ENCODE peak calls at places on chromosomes 13 and 19, in seven cellular contexts. One of them, this sample, is unnamed. For H3K4me1, the result is how much of the 10 kb centered on the place peaks cover.

GRCh38 chr13:38002596-38002995 is 133.0 kb upstream of the TRPC4 start:
- DNase-seq in stomach: no peak
- DNase-seq in heart right ventricle: no peak
- DNase-seq in Peyer's patch: no peak
- DNase-seq in left ventricle myocardium inferior: no peak
- DNase-seq in psoas muscle: no peak
- DNase-seq in ovary: no peak
- DNase-seq in this sample: no peak

GRCh38 chr13:98173431-98173921 is 3.6 kb downstream of the RNF113B start:
- DNase-seq in stomach: no peak
- DNase-seq in heart right ventricle: no peak
- DNase-seq in Peyer's patch: peak
- DNase-seq in left ventricle myocardium inferior: no peak
- DNase-seq in psoas muscle: peak
- DNase-seq in ovary: peak
- DNase-seq in this sample: no peak

GRCh38 chr19:17026041-17026658 is 460 bp downstream of the CPAMD8 start:
- DNase-seq in stomach: no peak
- DNase-seq in heart right ventricle: no peak
- DNase-seq in Peyer's patch: no peak
- DNase-seq in left ventricle myocardium inferior: no peak
- DNase-seq in psoas muscle: no peak
- DNase-seq in ovary: no peak
- DNase-seq in this sample: no peak

GRCh38 chr19:9130965-9131364 is 4.2 kb upstream of the OR7G3 start:
- DNase-seq in stomach: no peak
- DNase-seq in heart right ventricle: no peak
- DNase-seq in Peyer's patch: no peak
- DNase-seq in left ventricle myocardium inferior: no peak
- DNase-seq in psoas muscle: no peak
- DNase-seq in ovary: no peak
- DNase-seq in this sample: no peak

GRCh38 chr19:29510701-29511265 is 15.0 kb upstream of the VSTM2B start:
- DNase-seq in stomach: no peak
- DNase-seq in heart right ventricle: no peak
- DNase-seq in Peyer's patch: no peak
- DNase-seq in left ventricle myocardium inferior: no peak
- DNase-seq in psoas muscle: no peak
- DNase-seq in ovary: peak
- DNase-seq in this sample: no peak

GRCh38 chr19:10760268-10760944 is 42.5 kb downstream of the DNM2 start:
- DNase-seq in stomach: no peak
- DNase-seq in heart right ventricle: no peak
- DNase-seq in Peyer's patch: peak
- DNase-seq in left ventricle myocardium inferior: no peak
- DNase-seq in psoas muscle: no peak
- DNase-seq in ovary: no peak
- DNase-seq in this sample: no peak

GRCh38 chr19:11984986-11985385 is 20.1 kb downstream of the ZNF763 start:
- DNase-seq in stomach: no peak
- DNase-seq in heart right ventricle: no peak
- DNase-seq in Peyer's patch: no peak
- DNase-seq in left ventricle myocardium inferior: no peak
- DNase-seq in psoas muscle: no peak
- DNase-seq in ovary: no peak
- DNase-seq in this sample: no peak

GRCh38 chr13:110119943-110120905 is 186.7 kb downstream of the COL4A1 start:
- DNase-seq in stomach: no peak
- DNase-seq in heart right ventricle: no peak
- DNase-seq in Peyer's patch: no peak
- DNase-seq in left ventricle myocardium inferior: no peak
- DNase-seq in psoas muscle: no peak
- DNase-seq in ovary: no peak
- DNase-seq in this sample: no peak

GRCh38 chr13:27952931-27953670 is 16.0 kb downstream of the CDX2 start:
- DNase-seq in stomach: peak
- DNase-seq in heart right ventricle: no peak
- DNase-seq in Peyer's patch: peak
- DNase-seq in left ventricle myocardium inferior: no peak
- DNase-seq in psoas muscle: no peak
- DNase-seq in ovary: no peak
- DNase-seq in this sample: no peak

GRCh38 chr13:98483636-98484288 is 93.1 kb downstream of the STK24 start:
- DNase-seq in stomach: no peak
- DNase-seq in heart right ventricle: no peak
- DNase-seq in Peyer's patch: no peak
- DNase-seq in left ventricle myocardium inferior: no peak
- DNase-seq in psoas muscle: no peak
- DNase-seq in ovary: no peak
- DNase-seq in this sample: no peak

GRCh38 chr13:37906880-37907279 is 37.3 kb upstream of the TRPC4 start:
- DNase-seq in stomach: no peak
- DNase-seq in heart right ventricle: no peak
- DNase-seq in Peyer's patch: no peak
- DNase-seq in left ventricle myocardium inferior: no peak
- DNase-seq in psoas muscle: no peak
- DNase-seq in ovary: no peak
- DNase-seq in this sample: no peak

GRCh38 chr19:52273301-52273700 is 3.9 kb downstream of the ZNF766 start:
- DNase-seq in stomach: no peak
- DNase-seq in heart right ventricle: no peak
- DNase-seq in Peyer's patch: no peak
- DNase-seq in left ventricle myocardium inferior: no peak
- DNase-seq in psoas muscle: no peak
- DNase-seq in ovary: no peak
- DNase-seq in this sample: no peak

GRCh38 chr13:52084971-52085370 is 43.9 kb downstream of the NEK5 start:
- DNase-seq in stomach: no peak
- DNase-seq in heart right ventricle: no peak
- DNase-seq in Peyer's patch: no peak
- DNase-seq in left ventricle myocardium inferior: no peak
- DNase-seq in psoas muscle: no peak
- DNase-seq in ovary: no peak
- DNase-seq in this sample: no peak

GRCh38 chr19:46621191-46622117 is 3.4 kb downstream of the PTGIR start:
- DNase-seq in stomach: no peak
- DNase-seq in heart right ventricle: no peak
- DNase-seq in Peyer's patch: no peak
- DNase-seq in left ventricle myocardium inferior: no peak
- DNase-seq in psoas muscle: no peak
- DNase-seq in ovary: no peak
- DNase-seq in this sample: no peak

GRCh38 chr19:46618670-46619231 is 6.1 kb downstream of the PTGIR start:
- DNase-seq in stomach: peak
- DNase-seq in heart right ventricle: no peak
- DNase-seq in Peyer's patch: no peak
- DNase-seq in left ventricle myocardium inferior: no peak
- DNase-seq in psoas muscle: peak
- DNase-seq in ovary: no peak
- DNase-seq in this sample: no peak

GRCh38 chr19:46622118-46622446 is 2.8 kb downstream of the PTGIR start:
- DNase-seq in stomach: no peak
- DNase-seq in heart right ventricle: no peak
- DNase-seq in Peyer's patch: no peak
- DNase-seq in left ventricle myocardium inferior: no peak
- DNase-seq in psoas muscle: peak
- DNase-seq in ovary: no peak
- DNase-seq in this sample: no peak

GRCh38 chr19:46620267-46620666 is 4.6 kb downstream of the PTGIR start:
- DNase-seq in stomach: no peak
- DNase-seq in heart right ventricle: no peak
- DNase-seq in Peyer's patch: no peak
- DNase-seq in left ventricle myocardium inferior: no peak
- DNase-seq in psoas muscle: no peak
- DNase-seq in ovary: no peak
- DNase-seq in this sample: no peak

DNA sequence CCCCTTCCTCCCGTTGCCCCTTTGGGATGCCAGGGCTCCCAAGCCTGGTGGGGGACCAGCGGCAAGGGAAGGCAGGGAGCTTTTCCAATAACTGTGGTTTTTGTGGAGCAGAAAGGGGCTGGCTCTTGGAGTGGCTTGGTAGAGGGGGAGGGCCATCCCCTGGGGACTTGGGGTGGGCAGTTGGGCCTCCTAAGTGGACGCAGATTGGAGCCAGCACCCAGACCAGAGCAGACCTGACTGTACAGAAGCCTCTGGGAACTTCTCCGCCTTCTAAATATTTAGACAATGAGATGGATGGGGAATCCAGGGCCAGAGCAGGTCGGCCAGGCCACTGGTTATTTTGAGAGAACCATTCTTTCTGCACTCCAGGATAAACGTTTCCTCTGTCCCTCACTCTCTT is 4.2 kb downstream of the PTGIR start:
- DNase-seq in stomach: no peak
- DNase-seq in heart right ventricle: no peak
- DNase-seq in Peyer's patch: no peak
- DNase-seq in left ventricle myocardium inferior: no peak
- DNase-seq in psoas muscle: no peak
- DNase-seq in ovary: no peak
- DNase-seq in this sample: no peak
- H3K4me3 ChIP-seq in stomach: peak
- H3K4me3 ChIP-seq in heart right ventricle: peak
- H3K4me3 ChIP-seq in Peyer's patch: no peak
- H3K4me3 ChIP-seq in left ventricle myocardium inferior: peak
- H3K4me3 ChIP-seq in psoas muscle: peak
- H3K4me3 ChIP-seq in ovary: no peak
- H3K4me3 ChIP-seq in this sample: no peak

GRCh38 chr13:99604636-99605035 is 103.4 kb downstream of the TM9SF2 start:
- DNase-seq in stomach: no peak
- DNase-seq in heart right ventricle: no peak
- DNase-seq in Peyer's patch: no peak
- DNase-seq in left ventricle myocardium inferior: no peak
- DNase-seq in psoas muscle: no peak
- DNase-seq in ovary: no peak
- DNase-seq in this sample: no peak

GRCh38 chr13:99601535-99601934 is 100.3 kb downstream of the TM9SF2 start:
- DNase-seq in stomach: no peak
- DNase-seq in heart right ventricle: no peak
- DNase-seq in Peyer's patch: no peak
- DNase-seq in left ventricle myocardium inferior: no peak
- DNase-seq in psoas muscle: no peak
- DNase-seq in ovary: no peak
- DNase-seq in this sample: no peak

GRCh38 chr13:99605417-99606321 is 104.4 kb downstream of the TM9SF2 start:
- DNase-seq in stomach: peak
- DNase-seq in heart right ventricle: peak
- DNase-seq in Peyer's patch: peak
- DNase-seq in left ventricle myocardium inferior: peak
- DNase-seq in psoas muscle: peak
- DNase-seq in ovary: peak
- DNase-seq in this sample: peak

GRCh38 chr13:99596180-99596579 is 94.9 kb downstream of the TM9SF2 start:
- DNase-seq in stomach: no peak
- DNase-seq in heart right ventricle: no peak
- DNase-seq in Peyer's patch: no peak
- DNase-seq in left ventricle myocardium inferior: no peak
- DNase-seq in psoas muscle: no peak
- DNase-seq in ovary: no peak
- DNase-seq in this sample: no peak

GRCh38 chr13:99600318-99600717 is 99.0 kb downstream of the TM9SF2 start:
- DNase-seq in stomach: no peak
- DNase-seq in heart right ventricle: no peak
- DNase-seq in Peyer's patch: no peak
- DNase-seq in left ventricle myocardium inferior: no peak
- DNase-seq in psoas muscle: no peak
- DNase-seq in ovary: no peak
- DNase-seq in this sample: no peak
- TF ChIP-seq CTCF in stomach: no peak
- TF ChIP-seq CTCF in heart right ventricle: no peak
- TF ChIP-seq CTCF in Peyer's patch: no peak
- TF ChIP-seq CTCF in left ventricle myocardium inferior: peak
- TF ChIP-seq CTCF in psoas muscle: no peak
- TF ChIP-seq CTCF in ovary: no peak
- TF ChIP-seq CTCF in this sample: peak

DNA sequence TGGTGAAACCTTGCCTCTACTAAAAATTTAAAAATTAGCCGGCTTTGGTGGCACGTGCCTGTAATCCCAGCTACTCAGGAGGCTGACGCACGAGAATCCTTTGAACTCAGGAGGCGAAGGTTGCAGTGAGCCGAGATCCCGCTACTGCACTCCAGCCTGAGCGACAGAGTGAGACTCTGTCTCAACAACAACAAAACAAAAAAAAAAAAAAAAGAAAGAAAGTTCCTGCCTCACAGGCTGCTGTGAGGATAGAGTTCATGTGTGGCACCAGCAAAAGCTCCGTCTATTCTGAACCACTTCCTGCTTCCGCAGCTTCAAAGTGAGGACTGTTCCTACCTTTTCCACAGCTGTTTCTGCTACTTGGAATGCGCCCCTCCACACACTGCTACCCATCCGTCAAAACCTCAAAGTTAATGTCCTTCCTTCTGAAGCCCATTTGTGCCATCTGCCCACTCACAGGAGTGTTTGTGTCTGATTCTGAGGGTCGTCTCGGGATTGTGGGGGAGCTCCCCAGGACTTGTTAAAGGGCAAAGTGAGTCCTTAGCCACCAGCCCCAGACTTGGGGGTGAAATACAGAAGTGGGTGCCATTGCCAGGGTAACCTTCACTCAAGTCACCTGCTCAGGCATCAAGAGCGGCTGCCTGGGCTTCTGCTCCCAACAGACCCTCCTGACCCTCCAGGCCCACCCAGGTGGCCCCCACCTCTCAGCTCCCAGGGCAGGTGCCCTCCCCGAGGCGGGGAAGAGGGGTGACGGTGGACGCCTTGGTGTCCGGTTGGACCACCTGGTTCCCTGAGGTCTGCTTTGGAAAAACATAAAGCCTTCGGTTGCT is 2.9 kb downstream of the MFSD12 start:
- DNase-seq in stomach: no peak
- DNase-seq in heart right ventricle: no peak
- DNase-seq in Peyer's patch: peak
- DNase-seq in left ventricle myocardium inferior: no peak
- DNase-seq in psoas muscle: no peak
- DNase-seq in ovary: no peak
- DNase-seq in this sample: peak
- H3K4me1 ChIP-seq in stomach: under half
- H3K4me1 ChIP-seq in heart right ventricle: under half
- H3K4me1 ChIP-seq in Peyer's patch: under half
- H3K4me1 ChIP-seq in left ventricle myocardium inferior: under half
- H3K4me1 ChIP-seq in psoas muscle: under half
- H3K4me1 ChIP-seq in ovary: under half
- H3K4me1 ChIP-seq in this sample: under half

DNA sequence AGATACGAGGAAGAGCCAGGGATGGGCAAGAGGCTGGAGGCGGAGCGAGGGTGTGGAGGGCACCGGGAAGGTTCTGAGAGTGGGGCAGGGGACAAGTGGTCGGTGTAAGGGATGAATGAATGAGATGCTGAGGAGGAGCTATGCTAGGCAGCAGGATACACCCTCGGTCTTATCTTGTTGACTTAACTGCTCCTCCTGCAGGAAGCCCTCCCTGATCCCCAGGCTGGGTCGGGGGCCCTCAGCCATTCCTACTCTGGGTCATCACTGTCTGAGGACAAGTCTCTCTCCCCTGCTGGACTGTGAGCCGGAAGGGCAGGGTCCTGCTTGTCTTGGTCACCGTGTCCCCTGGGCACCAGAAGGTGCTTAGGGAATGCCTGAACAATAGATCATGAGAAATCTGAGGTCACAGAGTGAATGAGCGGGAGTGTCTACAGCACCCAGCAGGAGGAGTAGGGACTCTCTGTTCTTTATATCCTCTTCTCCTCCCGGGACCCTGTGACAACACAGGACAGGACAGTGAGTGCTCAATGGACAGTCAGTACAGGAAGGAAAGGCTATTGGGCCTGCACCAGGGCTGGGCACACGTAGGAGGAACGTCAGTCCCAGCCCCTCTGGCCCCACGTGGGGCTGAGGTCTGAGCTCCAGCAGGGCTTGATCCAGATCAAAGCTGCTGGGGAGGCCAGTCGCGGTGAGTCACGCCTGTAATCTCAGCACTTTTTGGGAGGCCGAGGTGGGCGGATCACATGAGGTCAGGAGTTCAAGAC is 6.5 kb downstream of the NKPD1 start:
- DNase-seq in stomach: no peak
- DNase-seq in heart right ventricle: no peak
- DNase-seq in Peyer's patch: no peak
- DNase-seq in left ventricle myocardium inferior: no peak
- DNase-seq in psoas muscle: peak
- DNase-seq in ovary: peak
- DNase-seq in this sample: no peak
- H3K4me3 ChIP-seq in stomach: peak
- H3K4me3 ChIP-seq in heart right ventricle: peak
- H3K4me3 ChIP-seq in Peyer's patch: peak
- H3K4me3 ChIP-seq in left ventricle myocardium inferior: peak
- H3K4me3 ChIP-seq in psoas muscle: peak
- H3K4me3 ChIP-seq in ovary: peak
- H3K4me3 ChIP-seq in this sample: no peak